ENCODE peak calls at places on chromosomes 3 and 15, in four cellular contexts. L, M, E and N are unnamed samples.

GRCh38 chr3:159828542-159828943 is 160.1 kb upstream of the IL12A start:
- DNase-seq in L (no peak), E (peak), M (no peak), N (no peak)

GRCh38 chr3:79019137-79019923 is 748.5 kb downstream of the ROBO1 start:
- DNase-seq in M (peak), E (no peak), L (peak), N (peak)

GRCh38 chr3:11244131-11244677 is 28.0 kb upstream of the ATG7 start:
- DNase-seq in M (no peak), L (no peak), E (no peak), N (no peak)

GRCh38 chr3:27221264-27221932 is 147.8 kb downstream of the NEK10 start:
- DNase-seq in E (no peak), M (no peak), L (no peak), N (no peak)

GRCh38 chr15:23484870-23485269 is 37.8 kb upstream of the GOLGA6L2 start:
- DNase-seq in E (no peak), L (no peak), M (no peak), N (no peak)

GRCh38 chr3:100982710-100983109 is 10.5 kb downstream of the ABI3BP start:
- DNase-seq in M (peak), L (peak), E (no peak), N (peak)

GRCh38 chr15:62141643-62142588 is 23.2 kb downstream of the C2CD4B start:
- DNase-seq in M (no peak), E (no peak), L (no peak), N (no peak)

GRCh38 chr3:27108322-27108721 is 260.9 kb downstream of the NEK10 start:
- DNase-seq in L (no peak), E (no peak), M (no peak), N (no peak)

GRCh38 chr3:196144383-196145105 is 62.7 kb upstream of the TFRC start:
- DNase-seq in M (no peak), L (no peak), E (no peak), N (no peak)

GRCh38 chr3:72539856-72540255 is 308.4 kb downstream of the SHQ1 start:
- DNase-seq in M (no peak), L (no peak), E (no peak), N (no peak)

GRCh38 chr3:13073042-13073906 is at the start of gene IQSEC1:
- DNase-seq in E (peak), L (no peak), M (peak), N (peak)

GRCh38 chr3:13076255-13076654 is 3.0 kb upstream of the IQSEC1 start:
- DNase-seq in E (no peak), M (no peak), L (no peak), N (no peak)

GRCh38 chr3:13072239-13073041 is 789 bp downstream of the IQSEC1 start:
- DNase-seq in M (no peak), E (peak), L (no peak), N (no peak)

GRCh38 chr3:13075318-13075717 is 2.1 kb upstream of the IQSEC1 start:
- DNase-seq in E (no peak), L (no peak), M (no peak), N (no peak)

GRCh38 chr3:13073976-13074375 is 747 bp upstream of the IQSEC1 start:
- DNase-seq in M (no peak), L (no peak), E (no peak), N (no peak)
- H3K4me3 ChIP-seq in M (no peak), L (no peak), E (peak), N (no peak)

DNA sequence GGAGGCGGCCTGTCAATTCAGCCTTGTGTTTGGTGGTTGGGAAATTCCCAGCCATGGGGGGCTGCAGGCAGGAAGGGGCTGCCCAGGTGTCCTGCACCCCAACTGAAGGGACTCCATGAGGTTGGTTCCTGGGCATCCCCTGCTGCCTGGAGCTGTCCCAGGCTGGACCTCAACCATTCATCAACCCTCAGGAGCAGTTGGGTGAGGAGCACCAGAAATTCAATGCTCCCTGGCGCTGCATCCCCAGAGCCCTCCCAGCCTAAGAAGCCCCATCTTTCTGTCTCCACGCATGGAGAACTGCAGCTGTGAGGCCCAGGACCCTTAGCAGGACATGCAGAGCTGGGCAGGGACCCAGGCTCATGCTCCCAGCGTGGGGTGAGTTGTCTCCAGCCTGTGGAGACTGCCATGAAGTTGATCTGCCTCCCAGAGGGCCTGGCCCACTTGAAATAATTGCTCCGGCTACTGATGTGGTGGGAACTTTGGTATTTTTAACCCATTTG is 8.0 kb upstream of the SEMA3B start:
- DNase-seq in L (no peak), M (no peak), E (no peak), N (peak)
- H3K4me3 ChIP-seq in L (no peak), M (peak), E (no peak), N (no peak)

GRCh38 chr3:141455603-141456327 is 31.1 kb upstream of the RASA2 start:
- DNase-seq in L (no peak), M (no peak), E (no peak), N (no peak)
- H3K4me3 ChIP-seq in L (no peak), M (no peak), E (no peak), N (no peak)

DNA sequence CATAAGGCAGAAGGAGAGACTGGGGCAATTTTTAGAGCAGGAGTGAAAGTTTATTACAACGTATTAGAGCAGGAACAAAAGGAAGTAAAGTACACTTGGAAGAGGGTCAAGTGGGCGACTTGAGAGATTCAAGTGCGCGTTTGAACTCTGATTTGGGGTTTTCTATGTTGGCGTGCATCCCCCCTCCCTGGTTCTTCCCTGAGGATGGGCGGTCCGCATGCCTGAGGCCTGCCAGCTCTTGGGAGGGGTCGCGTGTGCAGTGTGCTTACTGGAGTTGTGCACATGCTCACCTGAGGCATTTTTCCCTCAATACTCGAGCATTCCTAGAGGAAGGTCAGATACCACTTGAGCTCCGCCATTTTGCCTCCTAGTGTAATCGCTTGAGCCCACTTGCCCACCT is 10.4 kb upstream of the CHAC1 start:
- DNase-seq in M (no peak), E (no peak), L (no peak), N (no peak)
- H3K4me3 ChIP-seq in M (peak), E (peak), L (no peak), N (no peak)

GRCh38 chr3:183254816-183255730 is 2.0 kb downstream of the B3GNT5 start:
- DNase-seq in L (no peak), M (no peak), E (no peak), N (no peak)
- H3K4me3 ChIP-seq in L (peak), M (peak), E (no peak), N (peak)

GRCh38 chr3:7977245-7978103 is 524.1 kb upstream of the LMCD1 start:
- DNase-seq in E (peak), L (no peak), M (no peak), N (no peak)
- H3K4me3 ChIP-seq in E (no peak), L (no peak), M (no peak), N (no peak)

GRCh38 chr15:57708047-57708446 is 1.5 kb downstream of the POLR2M start:
- DNase-seq in L (no peak), M (no peak), E (no peak), N (no peak)

GRCh38 chr15:57703387-57703786 is 3.1 kb upstream of the POLR2M start:
- DNase-seq in M (no peak), L (no peak), E (no peak), N (no peak)

GRCh38 chr15:57706405-57707209 is at the start of gene POLR2M:
- DNase-seq in E (peak), L (peak), M (peak), N (peak)

DNA sequence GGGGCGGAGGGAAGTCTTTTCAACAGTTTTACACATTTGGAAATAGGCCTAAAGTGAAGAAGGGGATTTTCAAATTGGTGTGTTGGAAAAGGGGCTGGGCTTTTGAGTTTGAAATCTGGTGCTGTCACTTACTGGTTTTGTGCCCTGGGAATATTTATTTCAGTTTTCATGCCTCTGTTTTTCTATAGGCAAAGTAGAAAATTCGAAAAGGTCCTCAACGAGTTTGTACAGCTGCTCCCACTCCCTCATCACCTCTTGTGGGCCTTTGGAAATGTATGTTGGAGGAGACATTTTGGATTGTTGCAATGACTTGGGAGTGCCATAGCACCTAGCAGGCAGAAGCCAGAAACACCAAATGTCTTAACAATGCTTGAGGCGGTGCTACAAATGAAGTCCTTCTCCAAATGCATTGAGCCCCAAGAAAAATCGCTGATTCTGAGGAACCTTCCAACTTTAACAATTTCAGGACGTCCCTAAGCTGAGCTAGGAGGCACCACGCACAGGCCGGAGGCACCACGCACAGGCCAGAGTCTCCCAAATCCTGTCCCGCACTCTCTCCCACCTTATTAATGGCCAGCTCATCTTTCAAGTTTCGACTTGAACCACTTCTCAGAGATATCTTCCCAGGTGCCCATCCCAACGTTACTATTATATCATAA is 639 bp upstream of the POLR2M start:
- DNase-seq in L (no peak), E (peak), M (no peak), N (no peak)
- H3K4me3 ChIP-seq in L (no peak), E (peak), M (peak), N (peak)

GRCh38 chr15:66070220-66070934 is 183.2 kb downstream of the MEGF11 start:
- DNase-seq in M (no peak), L (no peak), E (no peak), N (no peak)

GRCh38 chr15:66072616-66073361 is 180.8 kb downstream of the MEGF11 start:
- DNase-seq in L (no peak), E (no peak), M (no peak), N (no peak)

GRCh38 chr15:66069751-66070150 is 183.8 kb downstream of the MEGF11 start:
- DNase-seq in E (no peak), L (no peak), M (no peak), N (no peak)

GRCh38 chr15:66071160-66071559 is 182.4 kb downstream of the MEGF11 start:
- DNase-seq in L (no peak), M (no peak), E (no peak), N (no peak)

DNA sequence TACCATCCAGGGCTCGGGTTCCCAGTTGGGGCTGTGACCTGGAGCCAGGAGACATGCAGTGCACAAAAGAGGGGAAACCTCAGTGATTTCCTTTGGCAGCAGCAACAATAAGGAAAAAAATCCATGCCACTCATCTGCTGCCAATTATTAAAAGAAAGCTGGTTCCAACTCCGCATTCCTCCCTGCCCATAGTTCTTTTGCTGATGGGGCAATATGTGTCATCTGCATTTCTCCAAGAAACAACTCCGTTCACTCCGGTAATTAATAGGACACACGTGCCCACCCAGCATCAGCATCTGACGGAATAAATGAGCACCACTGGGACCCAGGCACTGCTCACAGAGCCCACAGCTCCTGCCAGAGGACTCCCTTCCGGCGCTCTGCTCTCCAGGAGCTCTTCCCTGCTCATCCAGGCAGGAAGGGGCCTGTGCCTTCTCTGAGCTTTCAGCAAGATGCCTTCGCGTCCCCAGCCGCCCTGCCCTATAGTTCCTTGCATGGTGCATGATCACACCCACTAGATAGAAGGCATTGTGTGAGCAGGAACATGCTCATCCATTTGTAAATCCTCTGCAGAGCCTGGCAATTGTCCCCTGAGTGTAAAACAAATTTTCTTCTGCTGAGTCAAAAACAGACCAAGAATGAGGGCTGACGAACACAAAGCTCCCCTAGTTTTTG is 181.8 kb downstream of the MEGF11 start:
- DNase-seq in L (no peak), M (no peak), E (no peak), N (no peak)
- H3K4me3 ChIP-seq in L (no peak), M (no peak), E (no peak), N (no peak)